ENCODE peak calls at places on chromosomes 3 and 15, in five cellular contexts. One of them, this sample, is unnamed.

GRCh38 chr3:184953396-184953795 is 141.4 kb downstream of the VPS8 start:
- DNase-seq in body of pancreas: no peak
- DNase-seq in psoas muscle: no peak
- DNase-seq in mesendoderm: peak; percentile 37
- DNase-seq in tibial artery: no peak
- DNase-seq in this sample: no peak

GRCh38 chr3:172065534-172065933 is 26.2 kb downstream of the FNDC3B start:
- DNase-seq in body of pancreas: peak; percentile 45
- DNase-seq in psoas muscle: no peak
- DNase-seq in mesendoderm: no peak
- DNase-seq in tibial artery: no peak
- DNase-seq in this sample: no peak

GRCh38 chr15:91538782-91539181 is 314.7 kb upstream of the SLCO3A1 start:
- DNase-seq in body of pancreas: no peak
- DNase-seq in psoas muscle: no peak
- DNase-seq in mesendoderm: no peak
- DNase-seq in tibial artery: no peak
- DNase-seq in this sample: no peak

GRCh38 chr3:197068077-197068476 is 38.5 kb upstream of the MELTF start:
- DNase-seq in body of pancreas: no peak
- DNase-seq in psoas muscle: no peak
- DNase-seq in mesendoderm: no peak
- DNase-seq in tibial artery: no peak
- DNase-seq in this sample: no peak

GRCh38 chr3:122875547-122876127 is 80.8 kb downstream of the SLC49A4 start:
- DNase-seq in body of pancreas: no peak
- DNase-seq in psoas muscle: no peak
- DNase-seq in mesendoderm: no peak
- DNase-seq in tibial artery: no peak
- DNase-seq in this sample: no peak

GRCh38 chr15:68083463-68083862 is 29.3 kb downstream of the PIAS1 start:
- DNase-seq in body of pancreas: no peak
- DNase-seq in psoas muscle: no peak
- DNase-seq in mesendoderm: no peak
- DNase-seq in tibial artery: no peak
- DNase-seq in this sample: no peak

GRCh38 chr15:42152196-42152920 is 4.1 kb downstream of the PLA2G4F start:
- DNase-seq in body of pancreas: peak; percentile 84
- DNase-seq in psoas muscle: peak; percentile 89
- DNase-seq in mesendoderm: no peak
- DNase-seq in tibial artery: no peak
- DNase-seq in this sample: no peak

GRCh38 chr15:48703544-48703943 is 58.0 kb upstream of the FBN1 start:
- DNase-seq in body of pancreas: no peak
- DNase-seq in psoas muscle: no peak
- DNase-seq in mesendoderm: no peak
- DNase-seq in tibial artery: no peak
- DNase-seq in this sample: no peak

GRCh38 chr15:64052925-64053491 is 6.7 kb upstream of the DAPK2 start:
- DNase-seq in body of pancreas: no peak
- DNase-seq in psoas muscle: no peak
- DNase-seq in mesendoderm: no peak
- DNase-seq in tibial artery: no peak
- DNase-seq in this sample: no peak

GRCh38 chr15:75420698-75421097 is 30.8 kb downstream of the SIN3A start:
- DNase-seq in body of pancreas: no peak
- DNase-seq in psoas muscle: no peak
- DNase-seq in mesendoderm: no peak
- DNase-seq in tibial artery: no peak
- DNase-seq in this sample: no peak

GRCh38 chr15:96064351-96064756 is 266.1 kb upstream of the NR2F2 start:
- DNase-seq in body of pancreas: no peak
- DNase-seq in psoas muscle: no peak
- DNase-seq in mesendoderm: peak; percentile 71
- DNase-seq in tibial artery: no peak
- DNase-seq in this sample: no peak

GRCh38 chr3:114445233-114445632 is 151.4 kb downstream of the TIGIT start:
- DNase-seq in body of pancreas: no peak
- DNase-seq in psoas muscle: no peak
- DNase-seq in mesendoderm: no peak
- DNase-seq in tibial artery: no peak
- DNase-seq in this sample: no peak

GRCh38 chr3:5186854-5187151 is 704 bp upstream of the EDEM1 start:
- DNase-seq in body of pancreas: no peak
- DNase-seq in psoas muscle: no peak
- DNase-seq in mesendoderm: no peak
- DNase-seq in tibial artery: no peak
- DNase-seq in this sample: no peak

GRCh38 chr15:98703291-98703690 is 55.0 kb downstream of the IGF1R start:
- DNase-seq in body of pancreas: no peak
- DNase-seq in psoas muscle: no peak
- DNase-seq in mesendoderm: no peak
- DNase-seq in tibial artery: no peak
- DNase-seq in this sample: no peak

GRCh38 chr3:2523251-2523836 is 424.7 kb downstream of the CNTN4 start:
- DNase-seq in body of pancreas: no peak
- DNase-seq in psoas muscle: no peak
- DNase-seq in mesendoderm: no peak
- DNase-seq in tibial artery: no peak
- DNase-seq in this sample: no peak

GRCh38 chr3:98027084-98027445 is 8.1 kb downstream of the GABRR3 start:
- DNase-seq in body of pancreas: no peak
- DNase-seq in psoas muscle: no peak
- DNase-seq in mesendoderm: no peak
- DNase-seq in tibial artery: no peak
- DNase-seq in this sample: no peak

GRCh38 chr15:49495993-49496747 is 73.1 kb downstream of the FGF7 start:
- DNase-seq in body of pancreas: no peak
- DNase-seq in psoas muscle: no peak
- DNase-seq in mesendoderm: no peak
- DNase-seq in tibial artery: no peak
- DNase-seq in this sample: no peak

GRCh38 chr3:142459929-142460328 is 12.1 kb upstream of the XRN1 start:
- DNase-seq in body of pancreas: no peak
- DNase-seq in psoas muscle: no peak
- DNase-seq in mesendoderm: no peak
- DNase-seq in tibial artery: no peak
- DNase-seq in this sample: no peak

GRCh38 chr3:145648396-145648795 is 512.6 kb downstream of the PLOD2 start:
- DNase-seq in body of pancreas: no peak
- DNase-seq in psoas muscle: no peak
- DNase-seq in mesendoderm: no peak
- DNase-seq in tibial artery: no peak
- DNase-seq in this sample: no peak

GRCh38 chr15:90126022-90126421 is 23.8 kb upstream of the IDH2 start:
- DNase-seq in body of pancreas: peak; percentile 66
- DNase-seq in psoas muscle: no peak
- DNase-seq in mesendoderm: no peak
- DNase-seq in tibial artery: no peak
- DNase-seq in this sample: no peak

GRCh38 chr15:39360417-39360816 is 220.5 kb upstream of the THBS1 start:
- DNase-seq in body of pancreas: no peak
- DNase-seq in psoas muscle: no peak
- DNase-seq in mesendoderm: no peak
- DNase-seq in tibial artery: no peak
- DNase-seq in this sample: no peak

GRCh38 chr3:52143156-52143555 is 11.1 kb downstream of the POC1A start:
- DNase-seq in body of pancreas: no peak
- DNase-seq in psoas muscle: peak; percentile 40
- DNase-seq in mesendoderm: no peak
- DNase-seq in tibial artery: no peak
- DNase-seq in this sample: no peak

GRCh38 chr3:193095366-193095765 is 145.7 kb upstream of the PLAAT1 start:
- DNase-seq in body of pancreas: peak; percentile 36
- DNase-seq in psoas muscle: no peak
- DNase-seq in mesendoderm: no peak
- DNase-seq in tibial artery: no peak
- DNase-seq in this sample: no peak

GRCh38 chr3:62214850-62215249 is 158.5 kb downstream of the FEZF2 start:
- DNase-seq in body of pancreas: no peak
- DNase-seq in psoas muscle: no peak
- DNase-seq in mesendoderm: peak; percentile 28
- DNase-seq in tibial artery: no peak
- DNase-seq in this sample: no peak

GRCh38 chr3:194806991-194807685 is 121.5 kb downstream of the FAM43A start:
- DNase-seq in body of pancreas: no peak
- DNase-seq in psoas muscle: no peak
- DNase-seq in mesendoderm: no peak
- DNase-seq in tibial artery: no peak
- DNase-seq in this sample: no peak

GRCh38 chr3:15499536-15499935 is 22.0 kb downstream of the COLQ start:
- DNase-seq in body of pancreas: no peak
- DNase-seq in psoas muscle: no peak
- DNase-seq in mesendoderm: no peak
- DNase-seq in tibial artery: peak; percentile 64
- DNase-seq in this sample: no peak

DNA sequence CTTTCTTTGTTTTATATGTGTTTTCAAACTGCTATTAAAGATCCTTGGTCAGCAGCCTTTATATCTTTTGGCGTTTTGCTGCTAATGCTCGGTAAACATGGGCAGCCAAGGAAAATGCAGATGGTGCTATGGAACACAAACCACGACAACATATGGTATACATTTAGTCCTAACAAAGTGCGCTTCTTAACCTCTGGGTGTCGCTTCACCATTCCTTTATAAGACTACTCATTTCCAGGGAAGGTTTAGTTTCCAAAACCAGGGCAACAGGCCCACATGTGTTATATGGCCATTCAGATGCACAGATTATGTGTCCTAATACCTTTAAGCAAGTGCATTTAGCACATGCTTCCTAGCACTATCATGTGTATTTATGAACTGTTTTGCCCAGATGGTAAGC is 14.7 kb downstream of the SHOX2 start:
- DNase-seq in body of pancreas: no peak
- DNase-seq in psoas muscle: no peak
- DNase-seq in mesendoderm: peak; percentile 60
- DNase-seq in tibial artery: no peak
- DNase-seq in this sample: no peak
- H3K27me3 ChIP-seq in body of pancreas: peaks cover 20% of the 10 kb centered on the region
- H3K27me3 ChIP-seq in psoas muscle: peaks cover 14% of the 10 kb centered on the region
- H3K27me3 ChIP-seq in mesendoderm: peaks cover 19% of the 10 kb centered on the region
- H3K27me3 ChIP-seq in tibial artery: no peaks in the 10 kb centered on the region
- H3K27me3 ChIP-seq in this sample: peaks cover 21% of the 10 kb centered on the region

GRCh38 chr3:69012111-69012835 is 1.2 kb downstream of the EOGT start:
- DNase-seq in body of pancreas: peak; percentile 65
- DNase-seq in psoas muscle: peak; percentile 69
- DNase-seq in mesendoderm: peak; percentile 71
- DNase-seq in tibial artery: peak; percentile 50
- DNase-seq in this sample: no peak
- H3K27ac ChIP-seq in body of pancreas: peak overlapping the region; percentile 99
- H3K27ac ChIP-seq in psoas muscle: peak overlapping the region; percentile 100
- H3K27ac ChIP-seq in mesendoderm: peak overlapping the region; percentile 2
- H3K27ac ChIP-seq in tibial artery: peak overlapping the region; percentile 99
- H3K27ac ChIP-seq in this sample: peak overlapping the region; percentile 63

GRCh38 chr3:147411235-147411607 is 2.1 kb downstream of the ZIC1 start:
- DNase-seq in body of pancreas: no peak
- DNase-seq in psoas muscle: no peak
- DNase-seq in mesendoderm: peak; percentile 69
- DNase-seq in tibial artery: no peak
- DNase-seq in this sample: no peak
- H3K4me3 ChIP-seq in body of pancreas: no peak overlapping the region
- H3K4me3 ChIP-seq in psoas muscle: peak overlapping the region; percentile 75
- H3K4me3 ChIP-seq in mesendoderm: no peak overlapping the region
- H3K4me3 ChIP-seq in tibial artery: peak overlapping the region; percentile 28
- H3K4me3 ChIP-seq in this sample: no peak overlapping the region

DNA sequence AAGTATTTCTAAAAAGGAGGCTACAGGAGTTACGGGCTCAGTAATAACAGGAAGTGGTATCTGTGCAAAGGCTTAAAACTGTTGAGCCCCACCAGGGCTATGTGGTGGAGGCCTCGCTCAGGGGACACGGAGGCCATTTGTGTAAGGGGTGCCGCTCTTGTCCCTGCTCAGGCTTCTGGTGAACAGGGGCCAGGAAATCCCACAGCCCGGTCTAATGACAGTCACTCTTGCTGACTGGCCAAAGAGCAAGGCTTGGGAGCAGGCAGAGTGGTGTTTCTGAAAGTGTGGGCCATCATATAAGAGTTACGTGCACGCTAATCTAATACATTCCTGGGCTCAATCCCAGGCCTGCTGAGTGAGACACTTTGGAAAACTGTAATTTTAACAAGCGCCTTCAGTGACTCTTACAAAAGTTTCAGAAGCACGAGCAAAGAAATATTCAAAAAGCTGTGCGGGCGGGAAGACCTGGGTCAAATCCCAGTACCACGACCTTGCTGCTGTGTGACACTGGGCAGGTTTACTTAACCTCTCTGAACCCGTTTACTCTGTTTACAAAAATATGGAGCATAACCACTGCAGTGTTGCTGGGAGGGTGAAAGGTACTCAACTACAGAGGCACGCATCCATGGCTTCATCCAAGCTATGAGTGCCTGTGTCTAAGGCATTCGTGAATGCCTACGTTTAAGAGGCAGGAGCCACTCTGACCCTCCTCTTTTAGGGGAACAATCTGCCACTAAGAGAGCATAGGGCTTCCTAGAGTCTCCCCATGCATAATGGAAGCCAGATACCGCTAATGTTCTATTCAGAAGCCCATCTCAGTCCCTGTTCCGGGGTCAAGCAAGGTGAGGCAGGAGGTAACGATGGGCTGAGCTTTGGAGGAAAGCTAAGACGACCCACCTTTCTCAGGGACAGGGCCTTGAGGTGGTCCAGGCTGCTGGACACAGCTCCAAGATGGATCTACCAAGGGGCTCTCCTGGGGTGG is 2.0 kb downstream of the ATP10A start:
- DNase-seq in body of pancreas: no peak
- DNase-seq in psoas muscle: no peak
- DNase-seq in mesendoderm: no peak
- DNase-seq in tibial artery: no peak
- DNase-seq in this sample: no peak
- H3K27me3 ChIP-seq in body of pancreas: no peaks in the 10 kb centered on the region
- H3K27me3 ChIP-seq in psoas muscle: no peaks in the 10 kb centered on the region
- H3K27me3 ChIP-seq in mesendoderm: peaks cover 19% of the 10 kb centered on the region
- H3K27me3 ChIP-seq in tibial artery: no peaks in the 10 kb centered on the region
- H3K27me3 ChIP-seq in this sample: no peaks in the 10 kb centered on the region

DNA sequence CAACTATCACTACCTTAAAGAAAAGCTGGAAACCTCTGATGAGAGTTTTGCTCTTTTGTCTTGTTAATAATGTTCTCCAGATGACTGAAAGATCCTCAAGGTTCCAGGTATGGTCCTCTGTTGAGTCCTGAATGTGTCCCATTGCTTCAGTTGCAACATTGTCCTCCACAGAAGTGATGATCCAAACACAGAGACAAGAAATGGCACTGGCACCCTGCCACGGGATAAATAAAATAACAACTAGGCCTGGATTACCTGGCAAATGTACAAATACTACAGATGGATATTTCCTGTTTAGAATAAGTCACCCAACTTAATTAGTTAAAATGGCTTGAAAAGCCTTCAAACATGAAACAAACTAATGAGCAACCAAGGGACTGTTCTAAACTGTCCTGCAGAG is 58.3 kb downstream of the EIF3J start:
- DNase-seq in body of pancreas: no peak
- DNase-seq in psoas muscle: no peak
- DNase-seq in mesendoderm: no peak
- DNase-seq in tibial artery: no peak
- DNase-seq in this sample: no peak
- H3K27ac ChIP-seq in body of pancreas: no peak overlapping the region
- H3K27ac ChIP-seq in psoas muscle: no peak overlapping the region
- H3K27ac ChIP-seq in mesendoderm: no peak overlapping the region
- H3K27ac ChIP-seq in tibial artery: no peak overlapping the region
- H3K27ac ChIP-seq in this sample: no peak overlapping the region

This sample was measured in CD4-positive, alpha-beta memory T cell.